ENCODE peak calls at places on chromosomes 4 and X, in four cellular contexts. One of them, this sample, is unnamed.

GRCh38 chrX:102832661-102833060 is 104.4 kb upstream of the RAB40AL start:
- DNase-seq in breast epithelium: no peak
- DNase-seq in pancreas: no peak
- DNase-seq in MM.1S: no peak
- DNase-seq in this sample: no peak

GRCh38 chr4:140793291-140793690 is 37.1 kb upstream of the TBC1D9 start:
- DNase-seq in breast epithelium: no peak
- DNase-seq in pancreas: no peak
- DNase-seq in MM.1S: no peak
- DNase-seq in this sample: no peak

GRCh38 chr4:51870441-51871188 is 27.7 kb downstream of the DCUN1D4 start:
- DNase-seq in breast epithelium: no peak
- DNase-seq in pancreas: no peak
- DNase-seq in MM.1S: no peak
- DNase-seq in this sample: no peak

GRCh38 chr4:115780268-115780667 is 666.8 kb upstream of the NDST4 start:
- DNase-seq in breast epithelium: no peak
- DNase-seq in pancreas: no peak
- DNase-seq in MM.1S: no peak
- DNase-seq in this sample: no peak

GRCh38 chrX:48695925-48696300 is 621 bp upstream of the SUV39H1 start:
- DNase-seq in breast epithelium: no peak
- DNase-seq in pancreas: no peak
- DNase-seq in MM.1S: no peak
- DNase-seq in this sample: no peak

GRCh38 chr4:38360201-38360600 is 303.8 kb upstream of the KLF3 start:
- DNase-seq in breast epithelium: no peak
- DNase-seq in pancreas: no peak
- DNase-seq in MM.1S: no peak
- DNase-seq in this sample: no peak

GRCh38 chrX:78747471-78747870 is at the start of gene LPAR4:
- DNase-seq in breast epithelium: no peak
- DNase-seq in pancreas: no peak
- DNase-seq in MM.1S: no peak
- DNase-seq in this sample: no peak

GRCh38 chr4:6549890-6550620 is 24.9 kb upstream of the MAN2B2 start:
- DNase-seq in breast epithelium: no peak
- DNase-seq in pancreas: no peak
- DNase-seq in MM.1S: no peak
- DNase-seq in this sample: no peak

GRCh38 chr4:158008551-158009218 is 164.1 kb downstream of the GASK1B start:
- DNase-seq in breast epithelium: no peak
- DNase-seq in pancreas: no peak
- DNase-seq in MM.1S: no peak
- DNase-seq in this sample: no peak

GRCh38 chr4:158020175-158020574 is 152.7 kb downstream of the GASK1B start:
- DNase-seq in breast epithelium: no peak
- DNase-seq in pancreas: peak; percentile 57
- DNase-seq in MM.1S: no peak
- DNase-seq in this sample: no peak

GRCh38 chr4:142282870-142283431 is 563.1 kb downstream of the INPP4B start:
- DNase-seq in breast epithelium: no peak
- DNase-seq in pancreas: no peak
- DNase-seq in MM.1S: no peak
- DNase-seq in this sample: no peak

GRCh38 chr4:93646225-93646930 is 182.2 kb upstream of the ATOH1 start:
- DNase-seq in breast epithelium: no peak
- DNase-seq in pancreas: no peak
- DNase-seq in MM.1S: no peak
- DNase-seq in this sample: no peak

GRCh38 chrX:131792789-131793462 is 230.2 kb upstream of the STK26 start:
- DNase-seq in breast epithelium: no peak
- DNase-seq in pancreas: peak; percentile 89
- DNase-seq in MM.1S: peak; percentile 89
- DNase-seq in this sample: no peak

GRCh38 chr4:10032625-10033024 is 11.3 kb upstream of the SLC2A9 start:
- DNase-seq in breast epithelium: no peak
- DNase-seq in pancreas: no peak
- DNase-seq in MM.1S: no peak
- DNase-seq in this sample: no peak

GRCh38 chrX:107673933-107674479 is 45.7 kb downstream of the PRPS1 start:
- DNase-seq in breast epithelium: peak; percentile 81
- DNase-seq in pancreas: peak; percentile 62
- DNase-seq in MM.1S: peak; percentile 88
- DNase-seq in this sample: peak; percentile 89

GRCh38 chr4:184408021-184408710 is 66.2 kb downstream of the IRF2 start:
- DNase-seq in breast epithelium: no peak
- DNase-seq in pancreas: no peak
- DNase-seq in MM.1S: no peak
- DNase-seq in this sample: no peak

GRCh38 chrX:56813318-56813837 is 84.3 kb downstream of the NBDY start:
- DNase-seq in breast epithelium: no peak
- DNase-seq in pancreas: no peak
- DNase-seq in MM.1S: no peak
- DNase-seq in this sample: peak; percentile 40

GRCh38 chr4:94410678-94411206 is 41.0 kb upstream of the PDLIM5 start:
- DNase-seq in breast epithelium: no peak
- DNase-seq in pancreas: no peak
- DNase-seq in MM.1S: no peak
- DNase-seq in this sample: no peak

GRCh38 chr4:28557755-28558154 is 1697.1 kb downstream of the STIM2 start:
- DNase-seq in breast epithelium: no peak
- DNase-seq in pancreas: no peak
- DNase-seq in MM.1S: no peak
- DNase-seq in this sample: no peak

GRCh38 chr4:18880850-18881249 is 859.3 kb upstream of the LCORL start:
- DNase-seq in breast epithelium: no peak
- DNase-seq in pancreas: no peak
- DNase-seq in MM.1S: no peak
- DNase-seq in this sample: no peak

GRCh38 chrX:2673611-2674010 is 17.5 kb upstream of the CD99 start:
- DNase-seq in breast epithelium: no peak
- DNase-seq in pancreas: no peak
- DNase-seq in MM.1S: no peak
- DNase-seq in this sample: no peak

GRCh38 chr4:121950212-121950679 is 1.6 kb downstream of the TRPC3 start:
- DNase-seq in breast epithelium: peak; percentile 64
- DNase-seq in pancreas: peak; percentile 51
- DNase-seq in MM.1S: peak; percentile 77
- DNase-seq in this sample: peak; percentile 79

GRCh38 chr4:168781884-168782283 is 228.2 kb downstream of the CBR4 start:
- DNase-seq in breast epithelium: no peak
- DNase-seq in pancreas: no peak
- DNase-seq in MM.1S: no peak
- DNase-seq in this sample: no peak

GRCh38 chrX:154450312-154450711 is 6.4 kb downstream of the FAM50A start:
- DNase-seq in breast epithelium: no peak
- DNase-seq in pancreas: no peak
- DNase-seq in MM.1S: no peak
- DNase-seq in this sample: no peak

GRCh38 chr4:168555437-168555836 is 58.6 kb downstream of the PALLD start:
- DNase-seq in breast epithelium: no peak
- DNase-seq in pancreas: no peak
- DNase-seq in MM.1S: no peak
- DNase-seq in this sample: no peak

GRCh38 chrX:1202251-1202650 is 10.2 kb downstream of the CRLF2 start:
- DNase-seq in breast epithelium: peak; percentile 14
- DNase-seq in pancreas: no peak
- DNase-seq in MM.1S: no peak
- DNase-seq in this sample: no peak

GRCh38 chr4:82517043-82517442 is 44.7 kb downstream of the TMEM150C start:
- DNase-seq in breast epithelium: no peak
- DNase-seq in pancreas: no peak
- DNase-seq in MM.1S: no peak
- DNase-seq in this sample: no peak

GRCh38 chr4:85762204-85762884 is 287.4 kb downstream of the ARHGAP24 start:
- DNase-seq in breast epithelium: no peak
- DNase-seq in pancreas: peak; percentile 48
- DNase-seq in MM.1S: no peak
- DNase-seq in this sample: no peak

GRCh38 chr4:17770845-17771244 is 10.6 kb downstream of the FAM184B start:
- DNase-seq in breast epithelium: no peak
- DNase-seq in pancreas: no peak
- DNase-seq in MM.1S: no peak
- DNase-seq in this sample: no peak

GRCh38 chr4:88880001-88880400 is 177.0 kb downstream of the FAM13A start:
- DNase-seq in breast epithelium: no peak
- DNase-seq in pancreas: no peak
- DNase-seq in MM.1S: no peak
- DNase-seq in this sample: no peak

GRCh38 chr4:76623217-76624060 is 188.4 kb downstream of the SHROOM3 start:
- DNase-seq in breast epithelium: no peak
- DNase-seq in pancreas: no peak
- DNase-seq in MM.1S: no peak
- DNase-seq in this sample: no peak

GRCh38 chr4:91222019-91222418 is 1081.7 kb upstream of the GRID2 start:
- DNase-seq in breast epithelium: no peak
- DNase-seq in pancreas: no peak
- DNase-seq in MM.1S: no peak
- DNase-seq in this sample: no peak

GRCh38 chr4:26069218-26069617 is 155.2 kb downstream of the SMIM20 start:
- DNase-seq in breast epithelium: no peak
- DNase-seq in pancreas: no peak
- DNase-seq in MM.1S: no peak
- DNase-seq in this sample: no peak

GRCh38 chr4:19936471-19936870 is 315.2 kb upstream of the SLIT2 start:
- DNase-seq in breast epithelium: no peak
- DNase-seq in pancreas: no peak
- DNase-seq in MM.1S: no peak
- DNase-seq in this sample: no peak

GRCh38 chr4:41598580-41598979 is 60.6 kb downstream of the LIMCH1 start:
- DNase-seq in breast epithelium: no peak
- DNase-seq in pancreas: no peak
- DNase-seq in MM.1S: no peak
- DNase-seq in this sample: no peak

GRCh38 chr4:41599192-41599786 is 61.3 kb downstream of the LIMCH1 start:
- DNase-seq in breast epithelium: no peak
- DNase-seq in pancreas: no peak
- DNase-seq in MM.1S: no peak
- DNase-seq in this sample: no peak

GRCh38 chr4:41602113-41602512 is 64.2 kb downstream of the LIMCH1 start:
- DNase-seq in breast epithelium: no peak
- DNase-seq in pancreas: no peak
- DNase-seq in MM.1S: no peak
- DNase-seq in this sample: no peak

GRCh38 chr4:41597494-41597893 is 59.5 kb downstream of the LIMCH1 start:
- DNase-seq in breast epithelium: no peak
- DNase-seq in pancreas: no peak
- DNase-seq in MM.1S: no peak
- DNase-seq in this sample: no peak

GRCh38 chr4:41600243-41600642 is 62.3 kb downstream of the LIMCH1 start:
- DNase-seq in breast epithelium: no peak
- DNase-seq in pancreas: no peak
- DNase-seq in MM.1S: no peak
- DNase-seq in this sample: no peak
- H3K27ac ChIP-seq in breast epithelium: no peak overlapping the region
- H3K27ac ChIP-seq in pancreas: no peak overlapping the region
- H3K27ac ChIP-seq in MM.1S: no peak overlapping the region
- H3K27ac ChIP-seq in this sample: no peak overlapping the region

GRCh38 chrX:22136711-22137110 is 104.6 kb downstream of the PHEX start:
- DNase-seq in breast epithelium: no peak
- DNase-seq in pancreas: no peak
- DNase-seq in MM.1S: no peak
- DNase-seq in this sample: no peak
- TF ChIP-seq CTCF in breast epithelium: no peak
- TF ChIP-seq CTCF in pancreas: no peak
- TF ChIP-seq CTCF in MM.1S: no peak
- TF ChIP-seq CTCF in this sample: no peak

GRCh38 chr4:143286058-143286457 is 50.6 kb upstream of the GAB1 start:
- DNase-seq in breast epithelium: no peak
- DNase-seq in pancreas: no peak
- DNase-seq in MM.1S: no peak
- DNase-seq in this sample: no peak
- H3K27ac ChIP-seq in breast epithelium: peak overlapping the region; percentile 48
- H3K27ac ChIP-seq in pancreas: no peak overlapping the region
- H3K27ac ChIP-seq in MM.1S: no peak overlapping the region
- H3K27ac ChIP-seq in this sample: no peak overlapping the region

GRCh38 chr4:187070740-187071139 is 347.1 kb upstream of the FAT1 start:
- DNase-seq in breast epithelium: no peak
- DNase-seq in pancreas: no peak
- DNase-seq in MM.1S: no peak
- DNase-seq in this sample: no peak

GRCh38 chr4:187070158-187070557 is 346.5 kb upstream of the FAT1 start:
- DNase-seq in breast epithelium: no peak
- DNase-seq in pancreas: no peak
- DNase-seq in MM.1S: no peak
- DNase-seq in this sample: no peak

GRCh38 chr4:187075514-187075913 is 351.9 kb upstream of the FAT1 start:
- DNase-seq in breast epithelium: no peak
- DNase-seq in pancreas: no peak
- DNase-seq in MM.1S: no peak
- DNase-seq in this sample: no peak

GRCh38 chr4:187071896-187072295 is 348.2 kb upstream of the FAT1 start:
- DNase-seq in breast epithelium: no peak
- DNase-seq in pancreas: no peak
- DNase-seq in MM.1S: no peak
- DNase-seq in this sample: no peak

GRCh38 chr4:187073820-187074219 is 350.2 kb upstream of the FAT1 start:
- DNase-seq in breast epithelium: no peak
- DNase-seq in pancreas: no peak
- DNase-seq in MM.1S: no peak
- DNase-seq in this sample: no peak
- TF ChIP-seq CTCF in breast epithelium: no peak
- TF ChIP-seq CTCF in pancreas: no peak
- TF ChIP-seq CTCF in MM.1S: no peak
- TF ChIP-seq CTCF in this sample: no peak

DNA sequence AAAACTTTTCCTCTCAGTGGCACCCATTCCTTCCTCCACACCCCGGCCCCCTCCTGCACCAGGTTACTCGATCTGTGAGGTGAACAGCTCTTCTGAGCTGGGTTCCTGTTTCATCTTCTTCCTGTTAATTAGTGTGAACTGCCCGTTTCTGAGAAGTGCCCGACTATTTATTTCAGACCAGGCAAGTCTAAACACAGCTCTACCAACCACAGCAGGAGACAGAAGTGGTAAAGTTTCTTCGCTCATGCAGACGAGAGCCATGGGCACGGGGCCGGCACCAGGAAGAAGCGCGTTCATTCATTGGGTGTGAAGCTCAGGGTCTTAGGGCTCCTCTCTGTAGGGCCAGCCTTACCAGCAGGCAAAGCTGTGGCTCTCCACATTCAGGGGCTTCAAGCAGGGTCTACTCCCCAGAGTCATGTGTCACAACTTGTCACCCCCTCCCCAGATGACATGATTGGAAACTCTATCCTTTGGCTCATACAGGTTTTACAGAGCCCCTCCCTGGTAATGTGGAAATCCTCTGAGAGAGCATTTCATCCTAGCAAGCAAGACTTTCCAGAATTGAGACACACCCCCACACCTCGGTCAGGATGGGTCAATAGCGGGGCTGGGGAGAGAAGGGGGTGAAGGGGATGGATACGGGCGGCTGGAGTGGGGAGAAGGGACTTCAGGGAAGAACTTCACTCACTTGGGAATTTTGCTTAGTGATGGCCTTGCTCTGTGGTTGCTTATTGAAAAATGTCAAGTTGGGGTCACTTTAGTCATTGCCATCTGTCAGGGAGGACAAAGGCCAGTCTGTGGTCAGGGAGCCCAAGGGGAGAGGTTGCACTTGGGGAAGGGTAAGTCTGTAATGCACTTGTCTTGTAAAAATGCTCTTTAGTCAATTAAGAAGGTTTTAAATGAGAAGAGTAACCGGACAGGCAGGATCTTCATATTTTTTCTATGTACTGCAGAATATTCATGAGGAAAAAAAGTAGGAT is 121.6 kb upstream of the TRIM2 start:
- DNase-seq in breast epithelium: no peak
- DNase-seq in pancreas: no peak
- DNase-seq in MM.1S: no peak
- DNase-seq in this sample: no peak
- H3K27ac ChIP-seq in breast epithelium: peak overlapping the region; percentile 12
- H3K27ac ChIP-seq in pancreas: no peak overlapping the region
- H3K27ac ChIP-seq in MM.1S: no peak overlapping the region
- H3K27ac ChIP-seq in this sample: no peak overlapping the region

This sample was measured in CD4-positive, alpha-beta T cell.